ENCODE peak calls at places on chromosomes 3 and 15, in nine cellular contexts. T is aorta; K is CD4-positive, alpha-beta memory T cell; O is NCI-H2081; B is ureter; L is astrocyte of the spinal cord; W is T-helper 9 cell; Z is naive thymus-derived CD8-positive, alpha-beta T cell; M is stimulated activated effector memory CD8-positive, alpha-beta T cell treated with anti-CD3 and anti-CD28 coated beads, Interleukin-12 subunit alpha, Interleukin-12 subunit beta, amount 100 ng/mL, for 72 hours. S is an unnamed sample.

GRCh38 chr3:32421185-32421584 is 29.5 kb downstream of the CMTM7 start:
- DNase-seq in Z (no peak), B (no peak), L (no peak), K (no peak), T (no peak), M (no peak), O (no peak), W (no peak), S (no peak)

GRCh38 chr15:32778391-32779176 is 60.8 kb downstream of the GREM1 start:
- DNase-seq in Z (no peak), M (no peak), O (no peak), B (no peak), L (no peak), W (no peak), T (no peak), K (no peak), S (no peak)

GRCh38 chr3:31880020-31880419 is 101.0 kb downstream of the OSBPL10 start:
- DNase-seq in M (no peak), T (no peak), L (no peak), Z (no peak), K (no peak), W (no peak), O (no peak), B (no peak), S (no peak)

GRCh38 chr3:172326993-172327392 is 121.3 kb downstream of the GHSR start:
- DNase-seq in T (no peak), B (no peak), M (no peak), Z (no peak), L (no peak), O (no peak), K (no peak), W (no peak), S (no peak)

GRCh38 chr15:38401716-38402115 is 52.2 kb upstream of the FAM98B start:
- DNase-seq in M (no peak), Z (no peak), T (no peak), B (no peak), O (no peak), K (no peak), L (peak), W (no peak), S (no peak)

GRCh38 chr3:113552851-113553250 is 20.5 kb downstream of the SIDT1 start:
- DNase-seq in B (no peak), K (peak), O (no peak), T (no peak), M (no peak), W (no peak), L (no peak), Z (peak), S (no peak)

GRCh38 chr3:72539856-72540255 is 308.4 kb downstream of the SHQ1 start:
- DNase-seq in W (no peak), T (no peak), M (no peak), K (no peak), Z (no peak), L (no peak), O (no peak), B (no peak), S (no peak)

GRCh38 chr3:77079988-77080585 is 40.2 kb downstream of the ROBO2 start:
- DNase-seq in L (no peak), K (no peak), T (no peak), W (no peak), M (no peak), O (no peak), Z (no peak), B (no peak), S (no peak)

GRCh38 chr3:156143136-156143535 is 22.8 kb downstream of the KCNAB1 start:
- DNase-seq in B (no peak), O (no peak), K (no peak), Z (no peak), L (no peak), T (no peak), M (no peak), W (no peak), S (no peak)

GRCh38 chr3:71302604-71303003 is 280.9 kb downstream of the FOXP1 start:
- DNase-seq in M (no peak), B (no peak), L (no peak), Z (no peak), K (no peak), T (no peak), W (no peak), O (no peak), S (no peak)

GRCh38 chr15:62732078-62732477 is 310.5 kb upstream of the TPM1 start:
- DNase-seq in O (no peak), M (no peak), L (no peak), Z (no peak), T (no peak), W (no peak), K (no peak), B (no peak), S (no peak)

GRCh38 chr3:120204338-120204737 is 80.7 kb downstream of the GPR156 start:
- DNase-seq in L (no peak), O (no peak), B (no peak), Z (no peak), K (no peak), T (no peak), W (no peak), M (no peak), S (no peak)

GRCh38 chr3:47991341-47991740 is 24.9 kb downstream of the MAP4 start:
- DNase-seq in L (no peak), B (no peak), Z (no peak), M (no peak), W (no peak), O (no peak), K (no peak), T (no peak), S (no peak)

GRCh38 chr3:168859574-168859973 is 763.9 kb upstream of the GOLIM4 start:
- DNase-seq in W (no peak), L (no peak), K (no peak), T (no peak), M (no peak), O (no peak), B (no peak), Z (no peak), S (no peak)

GRCh38 chr15:87547470-87548181 is 708.9 kb downstream of the NTRK3 start:
- DNase-seq in Z (no peak), O (no peak), M (no peak), T (peak), K (no peak), L (peak), B (no peak), W (no peak), S (no peak)

GRCh38 chr3:15665510-15666150 is 64.1 kb downstream of the BTD start:
- DNase-seq in Z (no peak), W (no peak), L (peak), M (no peak), O (no peak), T (no peak), B (no peak), K (no peak), S (no peak)

GRCh38 chr3:112416391-112417212 is 82.7 kb downstream of the BTLA start:
- DNase-seq in M (no peak), W (no peak), K (no peak), B (no peak), O (no peak), L (no peak), T (no peak), Z (no peak), S (no peak)

GRCh38 chr3:130085881-130086280 is 4.2 kb downstream of the ALG1L2 start:
- DNase-seq in K (no peak), L (no peak), M (no peak), T (no peak), O (no peak), Z (no peak), B (no peak), W (no peak), S (no peak)

GRCh38 chr15:45094358-45094730 is 19.6 kb downstream of the DUOX2 start:
- DNase-seq in T (peak), Z (no peak), W (no peak), O (no peak), B (no peak), M (no peak), K (no peak), L (no peak), S (no peak)

GRCh38 chr3:37853691-37854413 is 7.8 kb upstream of the CTDSPL start:
- DNase-seq in B (peak), K (no peak), M (no peak), T (no peak), Z (no peak), O (no peak), W (no peak), L (no peak), S (peak)

GRCh38 chr3:151011427-151011826 is 38.9 kb upstream of the CLRN1 start:
- DNase-seq in K (no peak), Z (no peak), T (no peak), M (no peak), L (peak), B (no peak), O (peak), W (no peak), S (no peak)

GRCh38 chr15:41609123-41609522 is 50.1 kb downstream of the TYRO3 start:
- DNase-seq in K (no peak), L (no peak), Z (no peak), O (no peak), B (no peak), M (no peak), W (no peak), T (no peak), S (no peak)

GRCh38 chr3:127744216-127744815 is 71.6 kb downstream of the ABTB1 start:
- DNase-seq in Z (no peak), L (no peak), K (no peak), T (no peak), B (no peak), W (no peak), M (no peak), O (no peak), S (no peak)

GRCh38 chr3:95752199-95752598 is 1062.2 kb upstream of the EPHA6 start:
- DNase-seq in M (no peak), B (no peak), Z (no peak), O (no peak), W (no peak), L (no peak), K (no peak), T (no peak), S (no peak)

GRCh38 chr15:38267416-38268022 is 14.9 kb downstream of the SPRED1 start:
- DNase-seq in K (no peak), L (peak), W (no peak), M (no peak), T (no peak), B (no peak), Z (no peak), O (no peak), S (no peak)

GRCh38 chr3:128195802-128196201 is 42.5 kb downstream of the EEFSEC start:
- DNase-seq in O (no peak), T (no peak), M (no peak), W (no peak), K (no peak), L (no peak), B (no peak), Z (no peak), S (no peak)

GRCh38 chr3:9884555-9885165 is 4.6 kb upstream of the CIDEC start:
- DNase-seq in B (peak), M (no peak), O (no peak), K (no peak), T (no peak), L (peak), Z (no peak), W (no peak), S (no peak)

GRCh38 chr15:74826911-74827310 is 484 bp downstream of the CPLX3 start:
- DNase-seq in B (no peak), M (no peak), Z (no peak), W (no peak), O (no peak), K (no peak), T (no peak), L (no peak), S (no peak)

GRCh38 chr15:99252326-99252725 is 1.0 kb downstream of the LRRC28 start:
- DNase-seq in O (no peak), L (no peak), T (no peak), Z (no peak), M (no peak), B (no peak), W (no peak), K (no peak), S (no peak)

GRCh38 chr15:99902248-99902647 is 169.0 kb upstream of the LYSMD4 start:
- DNase-seq in Z (no peak), T (no peak), W (no peak), B (no peak), M (no peak), K (no peak), L (no peak), O (no peak), S (no peak)

GRCh38 chr15:77096131-77096530 is 25.2 kb upstream of the TSPAN3 start:
- DNase-seq in T (no peak), Z (no peak), M (no peak), O (no peak), L (no peak), K (no peak), B (peak), W (no peak), S (no peak)

GRCh38 chr3:193656445-193656844 is 63.4 kb downstream of the OPA1 start:
- DNase-seq in Z (no peak), L (no peak), M (no peak), B (no peak), T (no peak), K (no peak), O (no peak), W (no peak), S (no peak)

GRCh38 chr3:170751083-170751893 is 118.7 kb downstream of the RPL22L1 start:
- DNase-seq in W (no peak), T (peak), M (no peak), B (peak), L (peak), O (no peak), Z (no peak), K (no peak), S (peak)

GRCh38 chr3:194203482-194204035 is 67.6 kb downstream of the HES1 start:
- DNase-seq in M (no peak), K (peak), L (no peak), B (no peak), W (no peak), Z (no peak), T (no peak), O (no peak), S (no peak)

GRCh38 chr3:107690522-107691138 is 167.9 kb downstream of the BBX start:
- DNase-seq in B (no peak), O (peak), T (no peak), L (peak), Z (no peak), M (no peak), W (no peak), K (peak), S (no peak)

GRCh38 chr3:164221297-164221696 is 857.0 kb downstream of the SI start:
- DNase-seq in M (no peak), B (no peak), W (no peak), T (no peak), K (no peak), L (no peak), O (no peak), Z (no peak), S (no peak)

GRCh38 chr3:43996379-43997301 is 245.0 kb upstream of the TOPAZ1 start:
- DNase-seq in L (peak), O (peak), T (peak), M (peak), Z (no peak), K (no peak), W (no peak), B (no peak), S (no peak)